ENCODE peak calls at places on chromosome 12, in six cellular contexts. H is astrocyte of the cerebellum, D is nephron progenitor cell, Q is brain microvascular endothelial cell, P is cardiac muscle cell, C is Calu3. Z is an unnamed sample.

GRCh38 chr12:41919526-41920305 is 225.0 kb downstream of the GXYLT1 start:
- DNase-seq in C (no peak), Q (no peak), H (no peak), D (no peak), P (no peak), Z (no peak)

GRCh38 chr12:132886529-132887477 is 602 bp downstream of the CHFR start:
- DNase-seq in D (no peak), P (no peak), C (peak), H (no peak), Q (peak), Z (no peak)

GRCh38 chr12:132196038-132196872 is 52.0 kb downstream of the NOC4L start:
- DNase-seq in D (no peak), H (peak), C (no peak), Q (no peak), P (no peak), Z (no peak)

GRCh38 chr12:128551266-128552025 is 272.3 kb downstream of the SLC15A4 start:
- DNase-seq in H (no peak), Q (no peak), C (no peak), D (no peak), P (no peak), Z (no peak)

GRCh38 chr12:81644503-81644902 is 114.6 kb downstream of the PPFIA2 start:
- DNase-seq in C (peak), Q (no peak), P (peak), D (peak), H (peak), Z (no peak)

GRCh38 chr12:10362828-10363664 is 26.8 kb downstream of the KLRK1 start:
- DNase-seq in Q (no peak), H (no peak), C (no peak), P (no peak), D (no peak), Z (no peak)

GRCh38 chr12:442235-442884 is 17.4 kb upstream of the B4GALNT3 start:
- DNase-seq in H (peak), D (peak), P (peak), Q (peak), C (peak), Z (peak)

GRCh38 chr12:126156806-126157574 is 1091.8 kb downstream of the AACS start:
- DNase-seq in H (no peak), D (peak), P (no peak), C (no peak), Q (no peak), Z (no peak)

GRCh38 chr12:120529641-120530314 is 820 bp upstream of the COQ5 start:
- DNase-seq in H (no peak), Q (peak), D (no peak), P (peak), C (peak), Z (no peak)

GRCh38 chr12:46487567-46488131 is 115.1 kb upstream of the SLC38A2 start:
- DNase-seq in Q (no peak), P (no peak), C (no peak), D (no peak), H (no peak), Z (no peak)

GRCh38 chr12:118880745-118881144 is 100.6 kb upstream of the SRRM4 start:
- DNase-seq in P (no peak), C (no peak), H (no peak), Q (no peak), D (peak), Z (peak)

GRCh38 chr12:118874698-118875548 is 106.4 kb upstream of the SRRM4 start:
- DNase-seq in C (peak), D (peak), P (peak), H (no peak), Q (no peak), Z (peak)
- TF ChIP-seq CTCF in C (no peak), D (no peak), P (no peak), H (no peak), Q (no peak), Z (no peak)

GRCh38 chr12:5648692-5649338 is 216.9 kb downstream of the NTF3 start:
- DNase-seq in D (peak), C (peak), Q (peak), P (peak), H (peak), Z (no peak)
- TF ChIP-seq CTCF in D (peak), C (no peak), Q (peak), P (peak), H (peak), Z (peak)

GRCh38 chr12:19223695-19224094 is 94.2 kb downstream of the PLEKHA5 start:
- DNase-seq in P (no peak), C (no peak), D (no peak), H (peak), Q (peak), Z (no peak)

GRCh38 chr12:19220205-19220604 is 90.7 kb downstream of the PLEKHA5 start:
- DNase-seq in D (no peak), C (no peak), Q (peak), P (no peak), H (peak), Z (no peak)

GRCh38 chr12:19222566-19222965 is 93.0 kb downstream of the PLEKHA5 start:
- DNase-seq in C (no peak), P (no peak), Q (no peak), D (no peak), H (no peak), Z (no peak)

GRCh38 chr12:19223018-19223417 is 93.5 kb downstream of the PLEKHA5 start:
- DNase-seq in H (no peak), P (no peak), C (no peak), Q (no peak), D (no peak), Z (no peak)

DNA sequence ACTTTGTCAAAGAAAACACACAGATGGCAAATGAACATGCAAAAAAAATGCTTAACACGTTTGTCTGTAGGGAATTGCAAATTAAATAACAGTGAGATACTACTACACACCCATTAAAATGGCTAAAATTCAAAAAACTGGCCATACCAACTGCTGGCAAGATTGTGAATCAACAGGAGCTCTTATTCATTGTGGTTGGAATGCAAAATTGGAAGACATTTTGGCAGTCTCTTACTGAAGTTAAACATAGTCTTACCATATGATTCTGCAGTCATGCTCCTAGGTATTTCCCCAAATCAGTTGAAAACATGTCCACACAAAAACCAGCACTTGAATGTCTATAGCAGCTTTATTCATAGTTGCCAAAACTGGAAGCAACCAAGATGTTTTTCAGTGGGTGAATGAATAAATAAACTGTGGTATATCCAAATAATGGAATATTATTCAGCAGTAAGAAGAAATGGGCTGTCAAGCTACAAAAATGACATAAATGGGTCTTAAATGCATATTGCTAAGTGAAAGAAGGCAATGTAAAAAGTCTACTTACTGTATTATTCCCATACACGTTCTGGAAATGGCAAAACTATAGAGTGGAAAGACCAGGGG is 91.4 kb downstream of the PLEKHA5 start:
- DNase-seq in D (no peak), H (peak), P (no peak), C (no peak), Q (peak), Z (no peak)
- TF ChIP-seq CTCF in D (no peak), H (no peak), P (no peak), C (no peak), Q (no peak), Z (no peak)

GRCh38 chr12:131137836-131138637 is 184.3 kb downstream of the ADGRD1 start:
- DNase-seq in Q (no peak), D (peak), C (no peak), H (no peak), P (no peak), Z (no peak)
- TF ChIP-seq CTCF in Q (no peak), D (no peak), C (no peak), H (no peak), P (no peak), Z (no peak)

GRCh38 chr12:93892431-93893210 is 215.4 kb downstream of the CRADD start:
- DNase-seq in P (peak), D (peak), H (no peak), C (no peak), Q (no peak), Z (peak)

GRCh38 chr12:93894391-93895095 is 217.4 kb downstream of the CRADD start:
- DNase-seq in Q (peak), D (peak), C (no peak), H (peak), P (peak), Z (no peak)

GRCh38 chr12:93896962-93897361 is 219.8 kb downstream of the CRADD start:
- DNase-seq in H (no peak), P (no peak), Q (no peak), C (no peak), D (no peak), Z (no peak)

GRCh38 chr12:93895096-93895460 is 217.9 kb downstream of the CRADD start:
- DNase-seq in P (no peak), Q (no peak), H (no peak), D (no peak), C (no peak), Z (no peak)

DNA sequence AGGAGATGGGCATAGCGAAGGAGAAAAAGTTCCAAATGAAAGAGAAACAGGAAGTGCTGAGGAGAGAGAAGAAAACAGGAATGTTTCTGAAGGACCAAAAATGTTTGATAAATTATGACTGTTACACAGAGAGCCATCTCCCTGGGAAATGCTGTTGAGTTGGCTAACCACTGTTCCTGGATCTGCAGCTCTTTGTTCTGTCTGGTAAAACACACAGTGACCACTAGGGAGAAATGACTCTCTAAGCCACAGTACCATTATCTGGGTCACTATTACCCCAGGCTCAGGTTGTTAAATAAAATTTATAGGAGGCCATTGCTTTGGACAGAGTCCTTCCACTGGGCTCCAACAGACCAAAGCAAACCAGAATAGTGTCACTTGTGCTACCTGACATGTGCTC is 219.3 kb downstream of the CRADD start:
- DNase-seq in Q (no peak), H (no peak), D (no peak), P (no peak), C (no peak), Z (no peak)
- TF ChIP-seq CTCF in Q (peak), H (peak), D (no peak), P (peak), C (no peak), Z (peak)

DNA sequence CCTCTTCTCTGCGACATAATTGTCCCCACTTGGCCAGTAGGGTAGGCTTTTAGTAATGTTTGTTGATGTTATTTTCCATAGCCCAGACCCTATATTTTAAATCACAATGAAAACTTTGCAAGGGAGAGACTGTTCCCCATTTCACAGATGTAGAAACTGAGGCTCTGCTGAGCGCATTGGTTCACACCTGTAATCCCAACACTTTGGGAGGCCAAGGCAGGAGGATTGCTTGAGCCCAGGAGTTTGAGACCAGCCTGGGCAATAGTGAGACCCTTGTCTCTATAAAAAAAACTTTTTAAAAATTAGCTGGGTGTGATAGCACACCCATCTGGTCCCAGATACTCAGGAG is 114.8 kb downstream of the DIP2B start:
- DNase-seq in Q (no peak), D (no peak), P (no peak), H (no peak), C (no peak), Z (no peak)
- TF ChIP-seq CTCF in Q (no peak), D (no peak), P (no peak), H (no peak), C (no peak), Z (no peak)

GRCh38 chr12:76158518-76159321 is 74.2 kb upstream of the NAP1L1 start:
- DNase-seq in H (peak), C (peak), D (peak), Q (peak), P (peak), Z (peak)

GRCh38 chr12:76152161-76152807 is 67.8 kb upstream of the NAP1L1 start:
- DNase-seq in C (no peak), P (peak), H (no peak), Q (no peak), D (no peak), Z (no peak)

GRCh38 chr12:76156314-76156713 is 71.8 kb upstream of the NAP1L1 start:
- DNase-seq in H (no peak), P (no peak), D (no peak), C (no peak), Q (no peak), Z (no peak)

GRCh38 chr12:76155157-76155556 is 70.7 kb upstream of the NAP1L1 start:
- DNase-seq in P (no peak), H (no peak), Q (no peak), C (no peak), D (no peak), Z (no peak)

DNA sequence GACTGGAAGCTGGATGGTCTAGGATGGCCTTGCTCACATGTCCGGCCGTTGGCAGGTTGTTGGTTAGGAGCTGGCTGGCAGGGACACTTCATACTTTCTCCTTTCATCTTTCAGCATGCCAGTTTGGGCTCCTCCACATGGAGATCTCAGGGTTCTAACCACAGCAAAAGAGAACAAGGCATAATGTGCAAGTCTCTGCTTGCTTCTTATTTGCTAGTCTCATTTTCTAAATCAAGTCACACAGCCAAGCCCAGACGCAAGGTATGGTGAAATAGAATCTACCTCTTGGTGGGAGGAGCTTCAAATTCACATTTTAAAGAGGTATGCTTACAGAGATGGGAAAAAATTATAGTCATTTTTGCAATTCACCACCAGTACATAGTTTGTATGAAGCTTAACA is 69.1 kb upstream of the NAP1L1 start:
- DNase-seq in D (no peak), Q (no peak), P (no peak), C (no peak), H (no peak), Z (no peak)
- TF ChIP-seq CTCF in D (no peak), Q (no peak), P (no peak), C (no peak), H (no peak), Z (no peak)

DNA sequence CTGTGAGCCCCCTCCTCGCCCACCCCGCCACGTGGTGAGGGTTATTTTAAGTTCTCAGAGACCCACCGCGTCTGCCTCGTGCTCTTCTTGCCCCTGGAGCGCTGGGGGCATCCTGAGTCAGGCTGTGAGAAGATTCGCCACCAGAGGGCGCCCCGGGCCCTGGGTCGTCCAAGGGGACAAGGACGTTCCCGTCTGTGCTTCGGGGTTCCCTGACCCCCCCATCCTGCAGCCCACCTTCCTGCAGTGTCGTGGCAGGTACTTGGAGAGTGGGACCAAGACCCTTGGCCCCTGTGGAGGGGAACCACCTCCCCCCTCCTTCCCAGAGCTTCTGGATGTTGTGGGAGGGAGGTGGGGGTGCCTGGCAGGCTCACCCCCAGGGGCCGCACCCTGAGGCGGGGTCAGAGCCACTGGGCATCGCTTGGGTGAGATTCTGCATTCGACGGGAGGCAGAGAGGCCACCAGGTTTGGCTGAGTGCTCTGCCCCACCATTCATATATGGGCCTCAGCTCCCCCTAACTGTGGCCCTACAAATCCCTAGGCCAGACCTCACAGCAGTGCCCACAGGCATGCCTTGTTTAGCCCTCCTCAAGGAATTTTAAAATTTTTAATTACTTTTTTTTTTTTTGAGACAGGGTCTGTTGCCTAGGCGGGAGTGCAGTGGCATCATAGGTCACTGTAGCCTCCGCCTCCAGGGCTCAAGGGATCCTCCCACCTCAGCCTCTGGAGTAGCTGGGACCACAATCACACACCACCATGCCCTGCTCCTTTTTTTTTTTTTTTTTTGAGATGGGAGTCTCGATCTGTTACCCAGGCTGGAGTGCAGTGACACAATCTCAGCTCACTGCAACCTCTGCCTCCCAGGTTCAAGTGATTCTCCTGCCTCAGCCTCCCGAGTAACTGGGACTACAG is 17.0 kb downstream of the RHOF start:
- DNase-seq in P (peak), Q (no peak), H (no peak), C (peak), D (peak), Z (peak)
- TF ChIP-seq CTCF in P (peak), Q (peak), H (peak), C (peak), D (peak), Z (peak)

Z was measured in neural crest cell.